ENCODE peak calls at places on chromosomes 3 and 15, in four cellular contexts. One of them, this sample, is unnamed.

GRCh38 chr3:37526511-37526910 is 335.2 kb upstream of the CTDSPL start:
- DNase-seq in cardiac septum: peak
- DNase-seq in caudate nucleus: no peak
- DNase-seq in Kasumi-1: no peak
- DNase-seq in this sample: peak

GRCh38 chr3:17431477-17432045 is 310.9 kb downstream of the TBC1D5 start:
- DNase-seq in cardiac septum: no peak
- DNase-seq in caudate nucleus: no peak
- DNase-seq in Kasumi-1: no peak
- DNase-seq in this sample: peak

GRCh38 chr3:191066669-191067068 is 132.4 kb upstream of the OSTN start:
- DNase-seq in cardiac septum: no peak
- DNase-seq in caudate nucleus: no peak
- DNase-seq in Kasumi-1: no peak
- DNase-seq in this sample: peak

GRCh38 chr15:70196314-70197291 is 98.9 kb upstream of the TLE3 start:
- DNase-seq in cardiac septum: peak
- DNase-seq in caudate nucleus: no peak
- DNase-seq in Kasumi-1: no peak
- DNase-seq in this sample: peak

GRCh38 chr15:63473007-63473748 is 31.2 kb upstream of the USP3 start:
- DNase-seq in cardiac septum: peak
- DNase-seq in caudate nucleus: no peak
- DNase-seq in Kasumi-1: no peak
- DNase-seq in this sample: no peak

GRCh38 chr3:100002599-100003350 is 111.5 kb downstream of the FILIP1L start:
- DNase-seq in cardiac septum: no peak
- DNase-seq in caudate nucleus: peak
- DNase-seq in Kasumi-1: no peak
- DNase-seq in this sample: peak

GRCh38 chr3:33063651-33064051 is 33.3 kb downstream of the GLB1 start:
- DNase-seq in cardiac septum: no peak
- DNase-seq in caudate nucleus: no peak
- DNase-seq in Kasumi-1: no peak
- DNase-seq in this sample: peak

GRCh38 chr3:187112934-187113793 is 26.1 kb downstream of the RPL39L start:
- DNase-seq in cardiac septum: no peak
- DNase-seq in caudate nucleus: no peak
- DNase-seq in Kasumi-1: peak
- DNase-seq in this sample: peak

GRCh38 chr15:63073497-63074172 is 31.1 kb downstream of the TPM1 start:
- DNase-seq in cardiac septum: no peak
- DNase-seq in caudate nucleus: no peak
- DNase-seq in Kasumi-1: no peak
- DNase-seq in this sample: no peak

GRCh38 chr3:70431906-70432305 is 119.5 kb upstream of the MDFIC2 start:
- DNase-seq in cardiac septum: no peak
- DNase-seq in caudate nucleus: no peak
- DNase-seq in Kasumi-1: no peak
- DNase-seq in this sample: peak

GRCh38 chr15:29132110-29132420 is 137.6 kb downstream of the NSMCE3 start:
- DNase-seq in cardiac septum: peak
- DNase-seq in caudate nucleus: no peak
- DNase-seq in Kasumi-1: no peak
- DNase-seq in this sample: no peak

GRCh38 chr3:173938159-173938558 is 540.6 kb downstream of the NLGN1 start:
- DNase-seq in cardiac septum: no peak
- DNase-seq in caudate nucleus: no peak
- DNase-seq in Kasumi-1: no peak
- DNase-seq in this sample: peak

GRCh38 chr15:41892621-41893421 is 1.0 kb downstream of the SPTBN5 start:
- DNase-seq in cardiac septum: peak
- DNase-seq in caudate nucleus: no peak
- DNase-seq in Kasumi-1: no peak
- DNase-seq in this sample: no peak

GRCh38 chr3:51706788-51707731 is at the start of gene GRM2:
- DNase-seq in cardiac septum: peak
- DNase-seq in caudate nucleus: peak
- DNase-seq in Kasumi-1: no peak
- DNase-seq in this sample: peak

GRCh38 chr15:92117301-92117731 is 263.8 kb downstream of the SLCO3A1 start:
- DNase-seq in cardiac septum: no peak
- DNase-seq in caudate nucleus: no peak
- DNase-seq in Kasumi-1: no peak
- DNase-seq in this sample: peak

GRCh38 chr3:15164356-15164755 is 41.7 kb upstream of the CAPN7 start:
- DNase-seq in cardiac septum: no peak
- DNase-seq in caudate nucleus: no peak
- DNase-seq in Kasumi-1: no peak
- DNase-seq in this sample: peak

GRCh38 chr15:67100808-67101581 is 35.6 kb downstream of the SMAD3 start:
- DNase-seq in cardiac septum: no peak
- DNase-seq in caudate nucleus: no peak
- DNase-seq in Kasumi-1: no peak
- DNase-seq in this sample: no peak

GRCh38 chr3:188446014-188446413 is 292.1 kb downstream of the LPP start:
- DNase-seq in cardiac septum: no peak
- DNase-seq in caudate nucleus: no peak
- DNase-seq in Kasumi-1: no peak
- DNase-seq in this sample: no peak

GRCh38 chr3:5011555-5012256 is 32.5 kb downstream of the BHLHE40 start:
- DNase-seq in cardiac septum: no peak
- DNase-seq in caudate nucleus: no peak
- DNase-seq in Kasumi-1: peak
- DNase-seq in this sample: no peak

This sample was measured in adipocyte.